ENCODE peak calls at places on chromosomes 4 and X, in four cellular contexts. O is neuronal stem cell, B is SK-N-SH, G is H9. C is an unnamed sample.

GRCh38 chrX:155270969-155271368 is 6.7 kb upstream of the RAB39B start:
- DNase-seq in O (no peak), B (no peak), G (no peak), C (no peak)

GRCh38 chr4:139416073-139416673 is 37.7 kb upstream of the RAB33B start:
- DNase-seq in O (no peak), B (peak; percentile 38), G (no peak), C (peak; percentile 23)

GRCh38 chr4:154560824-154561231 is 2.0 kb upstream of the FGB start:
- DNase-seq in O (no peak), B (no peak), G (no peak), C (peak; percentile 97)

GRCh38 chr4:152277333-152277732 is 258.6 kb downstream of the FBXW7 start:
- DNase-seq in O (no peak), B (no peak), G (no peak), C (no peak)

GRCh38 chr4:681736-682451 is 7.1 kb downstream of the SLC49A3 start:
- DNase-seq in O (no peak), B (peak; percentile 88), G (peak; percentile 70), C (no peak)

GRCh38 chr4:100995671-100996070 is 351.7 kb downstream of the PPP3CA start:
- DNase-seq in O (no peak), B (no peak), G (no peak), C (no peak)

GRCh38 chr4:55018978-55019377 is 106.4 kb downstream of the KDR start:
- DNase-seq in O (no peak), B (no peak), G (no peak), C (no peak)

GRCh38 chr4:42302348-42302747 is 94.9 kb upstream of the SHISA3 start:
- DNase-seq in O (peak; percentile 15), B (peak; percentile 64), G (peak; percentile 75), C (no peak)

GRCh38 chr4:41365726-41366125 is 109.0 kb downstream of the UCHL1 start:
- DNase-seq in O (no peak), B (no peak), G (no peak), C (no peak)

GRCh38 chrX:71993371-71993770 is 82.7 kb downstream of the NHSL2 start:
- DNase-seq in O (no peak), B (no peak), G (no peak), C (no peak)

GRCh38 chrX:71996138-71996537 is 85.5 kb downstream of the NHSL2 start:
- DNase-seq in O (no peak), B (no peak), G (no peak), C (no peak)

GRCh38 chrX:71996826-71997225 is 86.2 kb downstream of the NHSL2 start:
- DNase-seq in O (no peak), B (no peak), G (peak; percentile 74), C (no peak)

GRCh38 chrX:71994601-71995000 is 84.0 kb downstream of the NHSL2 start:
- DNase-seq in O (no peak), B (no peak), G (no peak), C (no peak)

DNA sequence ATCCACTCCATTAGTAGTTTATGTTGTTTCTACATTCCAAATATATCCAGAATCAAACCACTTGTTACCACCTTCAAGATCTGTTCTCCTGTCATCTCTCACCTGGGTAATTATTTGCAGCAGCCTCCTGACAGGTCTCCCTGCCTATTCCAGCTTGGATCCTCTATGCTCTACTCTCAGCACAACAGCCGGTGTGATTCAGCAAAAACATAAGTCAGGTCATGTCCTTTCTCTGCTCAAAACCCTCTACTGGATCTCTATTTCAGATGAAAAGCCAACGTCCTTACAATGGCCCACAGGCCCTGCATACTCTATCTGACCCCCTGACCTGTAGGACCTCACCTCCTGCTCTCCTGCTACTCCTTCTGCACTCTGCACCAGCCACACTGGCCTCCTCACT is 84.5 kb downstream of the NHSL2 start:
- DNase-seq in O (no peak), B (no peak), G (no peak), C (no peak)
- H3K4me1 ChIP-seq in O (peaks cover 25% of the 10 kb centered on the region), B (no peaks in the 10 kb centered on the region), G (peaks cover 6% of the 10 kb centered on the region), C (peaks cover 4% of the 10 kb centered on the region)

DNA sequence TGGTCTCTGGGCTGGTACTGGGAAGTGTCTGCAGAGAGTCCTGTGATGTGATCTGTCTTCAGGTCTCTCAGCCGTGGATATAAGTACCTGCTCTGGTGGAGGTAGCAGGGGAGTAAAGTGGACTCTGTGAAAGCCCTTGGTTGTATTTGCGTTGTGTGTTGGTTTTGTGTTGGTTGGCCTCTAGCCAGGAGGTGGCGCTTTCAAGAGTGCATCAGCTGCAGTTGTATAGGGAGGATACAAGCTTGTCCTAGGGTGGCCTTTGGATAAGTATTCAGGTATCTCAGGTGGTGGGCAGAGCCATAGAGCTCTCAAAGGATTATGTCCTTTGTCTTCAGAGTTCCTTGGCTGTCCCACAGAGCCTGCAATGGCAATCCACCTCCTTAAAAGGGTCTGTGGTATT is 111.6 kb downstream of the MAGEB17 start:
- DNase-seq in O (no peak), B (no peak), G (peak; percentile 74), C (no peak)
- H2AFZ ChIP-seq in O (no peak overlapping the region), B (no peak overlapping the region), G (no peak overlapping the region), C (no peak overlapping the region)

GRCh38 chrX:19810809-19811208 is 76.6 kb downstream of the SH3KBP1 start:
- DNase-seq in O (no peak), B (no peak), G (no peak), C (no peak)
- H3K9ac ChIP-seq in O (no peak overlapping the region), B (no peak overlapping the region), G (no peak overlapping the region), C (no peak overlapping the region)

GRCh38 chrX:48927125-48927524 is 8.3 kb upstream of the PIM2 start:
- DNase-seq in O (no peak), B (no peak), G (peak; percentile 74), C (no peak)

GRCh38 chrX:48920713-48921104 is 1.9 kb upstream of the PIM2 start:
- DNase-seq in O (no peak), B (no peak), G (no peak), C (no peak)

GRCh38 chrX:48924270-48924669 is 5.4 kb upstream of the PIM2 start:
- DNase-seq in O (no peak), B (no peak), G (no peak), C (no peak)

GRCh38 chrX:48919947-48920712 is 1.3 kb upstream of the PIM2 start:
- DNase-seq in O (no peak), B (no peak), G (no peak), C (no peak)

DNA sequence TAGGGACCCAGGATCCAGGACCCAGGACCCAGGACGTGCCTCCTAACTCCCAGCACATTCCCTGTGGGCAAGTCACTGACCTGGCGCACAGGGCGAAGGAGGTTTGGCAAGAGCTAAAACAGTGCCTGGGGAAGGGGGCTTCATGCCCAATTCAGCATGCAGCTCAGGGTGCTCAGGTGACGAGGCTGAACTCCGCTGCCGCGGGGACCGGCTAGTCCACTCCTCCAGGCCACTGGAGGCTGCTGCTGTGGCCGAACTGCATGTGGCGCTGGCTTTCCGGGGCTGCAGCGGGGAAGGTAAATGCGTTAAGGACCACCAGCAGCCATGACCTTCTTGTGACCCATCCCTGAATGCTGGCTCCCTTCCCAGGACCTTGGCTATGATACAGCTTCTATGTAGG is 4.9 kb upstream of the PIM2 start:
- DNase-seq in O (no peak), B (no peak), G (no peak), C (no peak)
- H3K4me1 ChIP-seq in O (peaks cover 6% of the 10 kb centered on the region), B (peaks cover 13% of the 10 kb centered on the region), G (peaks cover 23% of the 10 kb centered on the region), C (peaks cover 13% of the 10 kb centered on the region)

GRCh38 chrX:94908171-94908570 is 1234.2 kb downstream of the FAM133A start:
- DNase-seq in O (no peak), B (peak; percentile 53), G (no peak), C (no peak)
- H2AFZ ChIP-seq in O (peak overlapping the region; percentile 13), B (no peak overlapping the region), G (no peak overlapping the region), C (no peak overlapping the region)

GRCh38 chrX:54922547-54922946 is 1.9 kb downstream of the TRO start:
- DNase-seq in O (no peak), B (no peak), G (no peak), C (no peak)

GRCh38 chrX:54923376-54923775 is 2.8 kb downstream of the TRO start:
- DNase-seq in O (no peak), B (no peak), G (no peak), C (no peak)

GRCh38 chrX:54921427-54922021 is 900 bp downstream of the TRO start:
- DNase-seq in O (peak; percentile 78), B (peak; percentile 83), G (peak; percentile 81), C (peak; percentile 52)

GRCh38 chrX:54920610-54921426 is at the start of gene TRO:
- DNase-seq in O (peak; percentile 20), B (peak; percentile 49), G (peak; percentile 67), C (no peak)
- H3K9ac ChIP-seq in O (peak within 1 kb of the TSS; percentile 86), B (peak within 1 kb of the TSS; percentile 65), G (peak within 1 kb of the TSS; percentile 80), C (peak within 1 kb of the TSS; percentile 92)